ENCODE peak calls at places on chromosomes 5 and 9, in four cellular contexts. One of them, this sample, is unnamed.

GRCh38 chr5:61327761-61328753 is 4.0 kb upstream of the ZSWIM6 start:
- DNase-seq in neural progenitor cell: no peak
- DNase-seq in tibial artery: no peak
- DNase-seq in CD4-positive, alpha-beta T cell: no peak
- DNase-seq in this sample: peak; percentile 69

GRCh38 chr5:37876245-37876644 is 36.4 kb upstream of the GDNF start:
- DNase-seq in tibial artery: no peak
- DNase-seq in CD4-positive, alpha-beta T cell: no peak
- DNase-seq in neural progenitor cell: no peak
- DNase-seq in this sample: no peak

GRCh38 chr9:69045821-69046220 is 10.3 kb downstream of the FXN start:
- DNase-seq in tibial artery: no peak
- DNase-seq in CD4-positive, alpha-beta T cell: no peak
- DNase-seq in neural progenitor cell: no peak
- DNase-seq in this sample: no peak

GRCh38 chr9:125949247-125949646 is 202.1 kb downstream of the PBX3 start:
- DNase-seq in CD4-positive, alpha-beta T cell: no peak
- DNase-seq in neural progenitor cell: no peak
- DNase-seq in tibial artery: no peak
- DNase-seq in this sample: no peak

GRCh38 chr5:80141147-80141671 is 106.1 kb downstream of the THBS4 start:
- DNase-seq in CD4-positive, alpha-beta T cell: no peak
- DNase-seq in neural progenitor cell: peak; percentile 91
- DNase-seq in tibial artery: peak; percentile 85
- DNase-seq in this sample: no peak

GRCh38 chr9:87685871-87686519 is 39.9 kb upstream of the CTSL start:
- DNase-seq in neural progenitor cell: no peak
- DNase-seq in CD4-positive, alpha-beta T cell: no peak
- DNase-seq in tibial artery: peak; percentile 42
- DNase-seq in this sample: no peak

GRCh38 chr9:93255994-93256877 is 72.3 kb downstream of the WNK2 start:
- DNase-seq in neural progenitor cell: no peak
- DNase-seq in tibial artery: peak; percentile 8
- DNase-seq in CD4-positive, alpha-beta T cell: peak; percentile 26
- DNase-seq in this sample: no peak

GRCh38 chr5:88503065-88503394 is 234.4 kb upstream of the TMEM161B start:
- DNase-seq in tibial artery: no peak
- DNase-seq in CD4-positive, alpha-beta T cell: no peak
- DNase-seq in neural progenitor cell: no peak
- DNase-seq in this sample: no peak

DNA sequence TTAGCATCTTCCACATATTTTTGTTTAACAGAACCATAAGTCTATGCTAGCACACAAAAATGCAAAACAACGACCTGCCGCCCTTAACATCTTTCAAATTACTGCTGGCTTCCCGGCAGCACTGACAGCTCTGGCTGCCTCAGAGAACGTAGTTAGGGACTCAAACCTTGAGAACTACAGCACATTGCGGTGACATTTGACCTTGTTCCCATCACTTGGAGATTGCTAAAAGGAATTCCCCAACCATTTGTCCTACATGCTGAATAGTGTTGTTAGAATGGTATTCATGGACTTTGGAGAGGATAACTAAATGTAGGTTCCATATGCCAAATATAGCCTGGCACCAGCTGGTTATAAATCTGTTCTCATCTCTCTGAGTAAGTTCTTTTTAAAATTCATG is 871.6 kb upstream of the TYRP1 start:
- DNase-seq in neural progenitor cell: peak; percentile 15
- DNase-seq in CD4-positive, alpha-beta T cell: no peak
- DNase-seq in tibial artery: no peak
- DNase-seq in this sample: no peak
- TF ChIP-seq CTCF in neural progenitor cell: no peak
- TF ChIP-seq CTCF in CD4-positive, alpha-beta T cell: no peak
- TF ChIP-seq CTCF in tibial artery: no peak
- TF ChIP-seq CTCF in this sample: no peak

GRCh38 chr5:110869927-110870326 is 131.1 kb downstream of the SLC25A46 start:
- DNase-seq in tibial artery: no peak
- DNase-seq in neural progenitor cell: no peak
- DNase-seq in CD4-positive, alpha-beta T cell: no peak
- DNase-seq in this sample: no peak

DNA sequence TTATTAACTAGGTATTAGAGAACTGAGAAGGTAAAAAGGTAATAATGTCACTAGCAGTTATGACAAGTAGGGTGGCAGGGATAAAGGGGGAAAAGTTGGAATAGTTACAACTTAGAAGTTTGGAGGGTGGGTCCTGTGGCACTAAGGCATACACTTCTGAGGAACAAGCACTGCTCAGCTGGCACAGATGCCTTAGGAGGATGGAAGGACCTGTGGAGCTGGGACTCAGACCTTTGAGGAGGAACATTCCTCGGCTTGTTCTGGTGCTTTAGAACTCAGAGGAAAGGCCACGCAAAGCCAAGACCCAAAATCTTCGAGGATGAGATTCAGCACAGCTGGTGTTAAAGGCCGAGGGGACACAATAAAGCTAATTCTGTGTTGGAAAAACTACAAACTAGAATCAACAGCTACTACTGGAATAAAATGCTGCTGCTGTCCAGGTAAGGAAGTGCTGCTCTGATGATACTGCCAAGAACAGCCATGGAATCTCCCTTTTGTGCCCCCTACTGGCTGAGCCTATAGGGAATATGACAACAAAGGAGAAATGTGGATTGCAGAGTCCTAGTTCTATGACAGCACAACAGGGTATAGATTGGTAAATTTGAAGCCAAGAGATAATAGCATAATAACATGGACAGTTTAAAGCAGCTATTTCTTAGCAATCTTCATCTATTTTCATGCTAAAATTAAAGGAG is 126.7 kb downstream of the SLC25A46 start:
- DNase-seq in tibial artery: no peak
- DNase-seq in neural progenitor cell: peak; percentile 72
- DNase-seq in CD4-positive, alpha-beta T cell: no peak
- DNase-seq in this sample: peak; percentile 16
- TF ChIP-seq CTCF in tibial artery: no peak
- TF ChIP-seq CTCF in neural progenitor cell: peak; percentile 78
- TF ChIP-seq CTCF in CD4-positive, alpha-beta T cell: no peak
- TF ChIP-seq CTCF in this sample: peak; percentile 28

DNA sequence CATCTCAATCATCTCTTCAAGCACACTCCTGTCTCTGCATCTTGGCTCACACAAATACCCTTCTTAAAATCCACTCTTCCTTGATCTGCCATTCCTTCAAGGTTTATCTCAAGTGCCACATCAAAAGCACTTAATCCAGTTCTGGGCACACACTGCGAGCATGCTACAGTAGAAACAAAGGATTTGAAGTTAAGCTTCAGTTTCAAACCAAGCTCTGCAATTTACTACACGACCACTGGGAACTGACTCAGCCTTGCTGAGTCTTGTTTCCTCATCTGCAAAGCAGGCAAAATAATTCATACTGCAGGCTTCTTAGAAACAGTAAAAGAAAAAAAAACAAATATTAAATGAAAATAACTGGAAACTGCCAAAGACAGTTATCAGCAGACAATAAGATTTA is 50.5 kb upstream of the CTNNAL1 start:
- DNase-seq in tibial artery: no peak
- DNase-seq in CD4-positive, alpha-beta T cell: no peak
- DNase-seq in neural progenitor cell: peak; percentile 21
- DNase-seq in this sample: no peak
- TF ChIP-seq CTCF in tibial artery: no peak
- TF ChIP-seq CTCF in CD4-positive, alpha-beta T cell: no peak
- TF ChIP-seq CTCF in neural progenitor cell: no peak
- TF ChIP-seq CTCF in this sample: no peak

GRCh38 chr9:90874194-90874593 is 72.6 kb downstream of the SYK start:
- DNase-seq in tibial artery: no peak
- DNase-seq in CD4-positive, alpha-beta T cell: no peak
- DNase-seq in neural progenitor cell: no peak
- DNase-seq in this sample: no peak
- TF ChIP-seq CTCF in tibial artery: no peak
- TF ChIP-seq CTCF in CD4-positive, alpha-beta T cell: no peak
- TF ChIP-seq CTCF in neural progenitor cell: peak; percentile 27
- TF ChIP-seq CTCF in this sample: no peak

DNA sequence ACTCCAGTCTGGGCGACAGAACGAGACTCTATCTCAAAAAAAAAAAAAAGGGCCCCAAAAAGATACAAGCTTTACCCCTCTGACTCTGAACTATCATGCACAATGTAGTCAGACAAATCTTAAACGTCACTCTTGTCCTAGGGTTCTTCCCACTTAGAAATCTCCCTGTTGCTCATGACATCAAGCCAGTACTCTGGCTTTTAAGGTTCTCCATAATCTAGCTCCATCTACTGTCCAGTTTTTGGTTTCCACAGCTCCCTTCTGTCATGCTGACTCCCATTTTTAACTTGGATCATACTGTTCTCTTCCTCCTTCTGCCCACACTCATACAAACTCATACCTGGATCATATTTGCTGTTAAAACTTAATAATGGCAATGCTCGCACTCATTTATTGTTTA is 156.7 kb upstream of the TLX3 start:
- DNase-seq in neural progenitor cell: peak; percentile 6
- DNase-seq in CD4-positive, alpha-beta T cell: no peak
- DNase-seq in tibial artery: no peak
- DNase-seq in this sample: no peak
- TF ChIP-seq CTCF in neural progenitor cell: peak; percentile 24
- TF ChIP-seq CTCF in CD4-positive, alpha-beta T cell: no peak
- TF ChIP-seq CTCF in tibial artery: no peak
- TF ChIP-seq CTCF in this sample: no peak

GRCh38 chr5:57891443-57891842 is 408.8 kb upstream of the ACTBL2 start:
- DNase-seq in neural progenitor cell: no peak
- DNase-seq in tibial artery: no peak
- DNase-seq in CD4-positive, alpha-beta T cell: no peak
- DNase-seq in this sample: no peak

GRCh38 chr5:57887851-57888621 is 405.4 kb upstream of the ACTBL2 start:
- DNase-seq in CD4-positive, alpha-beta T cell: no peak
- DNase-seq in tibial artery: no peak
- DNase-seq in neural progenitor cell: peak; percentile 70
- DNase-seq in this sample: no peak

GRCh38 chr5:57884346-57885102 is 401.9 kb upstream of the ACTBL2 start:
- DNase-seq in tibial artery: no peak
- DNase-seq in neural progenitor cell: no peak
- DNase-seq in CD4-positive, alpha-beta T cell: no peak
- DNase-seq in this sample: no peak

DNA sequence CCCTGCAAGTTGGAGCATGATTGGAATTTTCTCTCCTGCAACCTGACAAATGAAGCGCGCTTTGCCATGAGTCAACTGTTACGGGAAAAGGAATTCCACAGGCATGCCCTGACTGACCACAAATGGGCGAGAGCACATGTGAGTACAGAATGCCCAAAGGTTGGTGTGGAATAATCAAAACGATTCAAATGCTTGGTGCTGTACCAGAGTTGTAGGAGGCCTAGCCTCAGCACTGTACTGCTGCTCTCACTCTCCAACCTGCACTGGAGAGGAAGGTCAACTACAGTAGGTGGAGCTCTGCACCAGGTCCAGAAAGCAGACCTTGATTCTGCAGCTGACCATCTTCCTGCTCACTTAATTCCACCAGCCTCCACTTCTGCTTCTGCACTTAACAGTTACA is 406.9 kb upstream of the ACTBL2 start:
- DNase-seq in CD4-positive, alpha-beta T cell: no peak
- DNase-seq in tibial artery: no peak
- DNase-seq in neural progenitor cell: peak; percentile 15
- DNase-seq in this sample: no peak
- TF ChIP-seq CTCF in CD4-positive, alpha-beta T cell: no peak
- TF ChIP-seq CTCF in tibial artery: no peak
- TF ChIP-seq CTCF in neural progenitor cell: no peak
- TF ChIP-seq CTCF in this sample: no peak

This sample was measured in activated CD8-positive, alpha-beta T cell treated with anti-CD3 and anti-CD28 coated beads for 36 hours.